ENCODE peak calls at places on chromosomes 7 and 10, in five cellular contexts. R is breast epithelium, U is foreskin fibroblast, L is AG09309, O is endothelial cell of umbilical vein. B is an unnamed sample.

GRCh38 chr10:24771943-24772747 is 48.5 kb upstream of the ARHGAP21 start:
- DNase-seq in U (peak), R (no peak), O (no peak), L (no peak), B (no peak)

GRCh38 chr10:119687192-119688032 is 36.2 kb downstream of the BAG3 start:
- DNase-seq in U (no peak), L (no peak), R (no peak), O (peak), B (no peak)

GRCh38 chr7:94763268-94763667 is 107.3 kb upstream of the SGCE start:
- DNase-seq in R (no peak), O (peak), U (peak), L (no peak), B (no peak)

GRCh38 chr10:62384447-62385081 is 10.4 kb downstream of the ZNF365 start:
- DNase-seq in O (no peak), R (no peak), L (no peak), U (no peak), B (no peak)

GRCh38 chr10:104309980-104310978 is 28.0 kb downstream of the ITPRIP start:
- DNase-seq in R (no peak), O (peak), L (peak), U (peak), B (no peak)

GRCh38 chr7:133436014-133436428 is 183.1 kb downstream of the EXOC4 start:
- DNase-seq in R (no peak), U (peak), O (peak), L (peak), B (no peak)

GRCh38 chr7:55239406-55239805 is 125.7 kb upstream of the LANCL2 start:
- DNase-seq in U (no peak), O (no peak), R (no peak), L (no peak), B (no peak)

GRCh38 chr10:100996678-100997363 is 2.8 kb upstream of the LZTS2 start:
- DNase-seq in R (no peak), L (no peak), U (peak), O (no peak), B (no peak)

GRCh38 chr10:105974803-105975456 is 1189.6 kb downstream of the SORCS1 start:
- DNase-seq in U (peak), L (no peak), R (no peak), O (no peak), B (no peak)

GRCh38 chr10:77609781-77610272 is 27.8 kb downstream of the KCNMA1 start:
- DNase-seq in R (no peak), O (no peak), U (peak), L (no peak), B (no peak)

GRCh38 chr10:88835910-88836221 is 15.8 kb downstream of the ANKRD22 start:
- DNase-seq in L (no peak), O (no peak), U (no peak), R (no peak), B (no peak)

GRCh38 chr7:98867271-98867701 is 2.5 kb downstream of the TMEM130 start:
- DNase-seq in O (no peak), L (no peak), U (peak), R (no peak), B (no peak)

DNA sequence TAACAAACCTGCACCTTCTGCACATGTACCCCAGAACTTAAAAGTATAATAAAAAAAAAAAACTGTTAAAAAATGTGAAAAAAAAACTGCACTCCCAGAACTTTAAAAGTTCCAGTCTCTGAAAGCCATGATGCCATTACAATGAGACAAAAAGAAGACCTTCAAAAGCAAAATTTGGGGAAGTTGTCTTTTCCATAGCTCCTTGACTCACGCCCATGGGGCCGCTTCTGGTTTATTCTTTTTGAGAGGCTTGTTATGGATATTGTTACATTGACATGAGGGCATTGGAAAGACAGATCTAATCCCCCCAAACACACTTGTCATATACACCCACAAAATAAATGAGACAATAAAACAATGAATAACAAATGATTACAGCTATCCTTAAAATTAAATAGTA is 805 bp downstream of the BLNK start:
- DNase-seq in U (no peak), O (no peak), L (no peak), R (no peak), B (no peak)
- H3K4me3 ChIP-seq in U (no peak), O (no peak), L (no peak), R (peak), B (no peak)

DNA sequence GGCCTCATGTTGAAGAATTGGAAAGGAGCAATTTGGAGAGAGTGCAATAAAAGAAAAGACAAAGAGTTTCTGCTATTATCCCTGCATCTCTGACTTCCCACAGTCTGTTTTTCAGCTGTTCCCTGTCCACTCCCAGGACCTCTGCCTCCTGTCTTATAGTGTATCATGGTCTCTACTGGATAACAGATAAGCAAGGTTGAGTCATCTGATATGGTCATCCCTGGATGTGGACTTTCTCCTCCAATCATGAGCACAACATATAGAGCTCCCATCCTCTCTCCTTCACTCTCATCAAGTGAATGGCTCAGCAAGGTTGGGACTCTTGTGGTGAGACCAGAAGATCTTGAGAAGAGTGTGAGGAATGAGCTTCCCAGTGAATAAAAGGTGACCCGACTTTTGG is 123.1 kb downstream of the PLCE1 start:
- DNase-seq in L (no peak), R (no peak), O (no peak), U (no peak), B (no peak)
- TF ChIP-seq CTCF in L (no peak), R (no peak), O (no peak), U (no peak), B (no peak)

DNA sequence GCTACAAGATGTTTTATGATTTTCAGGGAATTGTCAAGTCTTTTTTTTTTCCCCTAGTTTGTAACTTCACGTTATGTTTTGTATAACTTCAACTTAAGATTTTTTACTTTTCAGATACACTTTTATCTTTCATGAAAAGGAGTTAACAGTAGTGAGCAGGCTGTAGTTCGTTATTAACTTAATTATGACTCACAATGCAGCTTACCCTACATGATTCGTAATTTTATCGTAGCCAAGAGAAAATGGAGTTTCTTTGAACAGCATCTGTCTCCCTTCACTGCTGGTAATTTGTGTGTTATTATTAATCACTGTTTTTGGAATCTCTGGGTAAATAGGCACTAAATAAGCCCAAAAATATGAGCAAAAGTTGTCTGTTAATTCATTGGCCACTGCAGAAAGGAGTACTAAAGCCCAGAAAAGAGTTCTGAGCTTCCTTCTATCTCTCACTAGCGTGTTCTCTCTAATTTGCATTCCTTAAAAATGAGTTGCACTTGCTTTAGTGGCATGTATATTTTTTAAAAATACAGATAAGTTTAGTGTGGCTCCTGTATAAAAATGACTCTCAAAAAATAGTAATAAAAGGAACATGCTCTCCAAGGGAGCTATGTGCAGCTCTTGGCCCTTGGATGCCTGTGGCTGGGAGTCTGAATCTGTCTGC is 36.1 kb downstream of the RALA start:
- DNase-seq in R (no peak), L (no peak), U (peak), O (no peak), B (no peak)
- H3K4me3 ChIP-seq in R (no peak), L (no peak), U (no peak), O (no peak), B (no peak)

DNA sequence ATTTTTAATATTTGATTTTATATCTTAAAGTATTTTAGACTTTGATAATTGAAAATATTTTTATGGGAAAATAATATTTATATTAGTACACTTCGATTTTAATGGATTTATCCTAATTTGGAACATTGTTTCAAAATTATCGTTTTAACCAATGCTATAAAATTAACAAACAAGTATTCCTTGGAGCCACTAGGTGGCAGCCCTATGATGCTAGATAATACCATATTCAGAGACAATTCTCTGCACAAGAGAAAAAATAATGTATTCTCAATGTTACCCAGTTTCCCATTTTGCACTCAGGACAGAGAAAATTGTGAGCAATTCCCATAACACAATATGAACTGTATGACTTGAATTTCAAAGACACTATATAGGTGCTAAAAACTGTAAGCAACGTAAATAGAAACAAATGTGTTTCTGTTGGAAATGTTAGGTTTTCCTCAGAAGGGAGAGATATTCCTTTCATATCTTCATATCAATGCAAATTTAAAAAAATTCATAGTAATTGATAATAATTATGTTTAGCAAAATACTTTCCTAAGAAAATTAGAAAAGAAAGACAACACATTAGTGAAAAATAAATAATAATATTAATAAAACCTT is 237.8 kb downstream of the SEMA3E start:
- DNase-seq in L (peak), R (no peak), O (peak), U (peak), B (no peak)
- TF ChIP-seq CTCF in L (peak), R (peak), O (peak), U (peak), B (peak)

DNA sequence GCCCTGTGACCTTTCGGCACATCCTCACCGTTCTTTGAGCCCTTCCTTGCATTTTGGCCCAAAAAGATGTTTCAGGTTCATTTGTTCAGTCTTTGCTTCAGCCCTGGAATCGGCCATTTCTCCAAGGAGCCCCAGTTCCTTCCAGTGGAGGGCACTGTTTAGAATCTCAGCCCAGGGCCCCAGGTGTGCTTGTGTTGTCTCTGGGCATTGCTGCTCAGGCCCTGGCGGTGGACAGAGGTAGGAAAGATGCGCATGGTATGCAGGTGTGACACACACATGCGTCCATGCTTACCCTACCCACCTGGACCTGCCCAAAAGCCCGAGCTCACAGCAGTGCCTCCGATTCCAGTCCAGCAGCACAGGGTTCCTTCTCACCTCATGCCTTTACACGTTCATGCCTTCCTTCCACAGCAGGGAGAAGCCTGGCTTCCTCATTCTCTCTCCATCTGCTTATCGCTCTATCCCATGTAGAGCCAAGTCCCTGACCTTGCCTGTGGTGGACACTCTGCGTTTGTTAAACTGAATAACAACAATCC is 70.6 kb downstream of the LHPP start:
- DNase-seq in O (no peak), U (peak), L (no peak), R (no peak), B (no peak)
- H3K4me3 ChIP-seq in O (no peak), U (no peak), L (no peak), R (no peak), B (no peak)

DNA sequence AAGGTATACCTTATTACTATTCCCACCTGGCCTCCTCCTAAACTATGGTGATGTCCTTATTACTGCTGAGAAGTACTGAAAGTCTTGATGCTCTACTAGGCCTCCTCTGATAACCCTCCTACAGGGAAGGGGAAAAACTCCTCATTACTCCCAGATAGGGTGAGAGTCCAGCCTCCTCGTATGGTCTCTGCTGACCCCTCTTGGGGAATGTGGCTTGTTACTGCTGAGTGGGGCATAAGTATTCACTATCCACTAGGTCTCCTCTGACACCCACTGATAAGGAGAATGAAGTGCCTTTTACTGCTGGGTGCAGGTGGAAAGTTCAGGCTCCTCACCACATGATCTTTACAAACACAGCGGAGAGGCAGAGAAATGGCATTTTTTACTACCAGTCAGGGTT is 222.9 kb downstream of the CHRM2 start:
- DNase-seq in L (no peak), R (no peak), U (peak), O (peak), B (no peak)
- TF ChIP-seq CTCF in L (peak), R (no peak), U (no peak), O (peak), B (no peak)

GRCh38 chr10:60107308-60107976 is 201.1 kb upstream of the CCDC6 start:
- DNase-seq in O (no peak), R (no peak), L (no peak), U (no peak), B (no peak)
- H3K4me3 ChIP-seq in O (no peak), R (no peak), L (no peak), U (no peak), B (no peak)

GRCh38 chr7:117567781-117568180 is 88.0 kb downstream of the CFTR start:
- DNase-seq in O (no peak), R (no peak), L (no peak), U (no peak), B (no peak)

GRCh38 chr7:117564080-117564479 is 84.3 kb downstream of the CFTR start:
- DNase-seq in L (no peak), O (no peak), R (no peak), U (no peak), B (no peak)

GRCh38 chr7:117565226-117565625 is 85.4 kb downstream of the CFTR start:
- DNase-seq in O (no peak), L (no peak), R (no peak), U (no peak), B (no peak)

GRCh38 chr7:117562732-117563131 is 82.9 kb downstream of the CFTR start:
- DNase-seq in R (no peak), O (no peak), L (no peak), U (no peak), B (no peak)

DNA sequence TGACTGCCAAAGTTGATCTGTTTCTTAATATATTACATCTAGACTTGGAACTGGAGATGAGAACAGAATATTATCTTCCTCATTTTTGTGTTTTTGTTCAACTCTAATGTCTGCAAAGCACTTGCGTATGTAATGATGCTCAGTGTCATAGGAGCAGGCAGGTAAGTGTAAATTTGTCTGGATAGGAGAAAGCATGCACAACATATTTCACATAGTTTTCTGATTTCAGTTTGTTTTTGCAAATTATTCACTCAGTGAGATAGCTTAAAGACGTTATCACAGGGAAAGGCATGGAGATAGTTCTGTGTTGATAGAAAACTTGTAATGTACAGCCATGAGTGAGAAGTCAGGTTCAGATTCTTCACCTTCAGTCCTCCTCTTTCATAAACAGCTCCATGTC is 84.8 kb downstream of the CFTR start:
- DNase-seq in R (no peak), U (no peak), L (no peak), O (no peak), B (no peak)
- TF ChIP-seq CTCF in R (no peak), U (no peak), L (no peak), O (no peak), B (no peak)

GRCh38 chr10:6766061-6766460 is 186.0 kb upstream of the PRKCQ start:
- DNase-seq in L (peak), U (peak), R (no peak), O (no peak), B (no peak)
- H3K4me3 ChIP-seq in L (no peak), U (peak), R (no peak), O (no peak), B (no peak)